ENCODE peak calls at places on chromosomes 3 and 15, in ten cellular contexts. One of them, this sample, is unnamed.

GRCh38 chr3:47161983-47162694 is 1.8 kb downstream of the SETD2 start:
- DNase-seq in heart left ventricle: no peak
- DNase-seq in ovary: no peak
- DNase-seq in tibial nerve: no peak
- DNase-seq in IMR-90: no peak
- DNase-seq in breast epithelium: no peak
- DNase-seq in HCT116: no peak
- DNase-seq in uterus: no peak
- DNase-seq in stomach: no peak
- DNase-seq in HepG2: no peak
- DNase-seq in this sample: no peak

GRCh38 chr15:98905981-98906711 is 101.4 kb downstream of the PGPEP1L start:
- DNase-seq in heart left ventricle: no peak
- DNase-seq in ovary: no peak
- DNase-seq in tibial nerve: no peak
- DNase-seq in IMR-90: no peak
- DNase-seq in breast epithelium: no peak
- DNase-seq in HCT116: no peak
- DNase-seq in uterus: no peak
- DNase-seq in stomach: no peak
- DNase-seq in HepG2: no peak
- DNase-seq in this sample: no peak

GRCh38 chr15:29044506-29044905 is 158.7 kb downstream of the APBA2 start:
- DNase-seq in heart left ventricle: no peak
- DNase-seq in ovary: no peak
- DNase-seq in tibial nerve: no peak
- DNase-seq in IMR-90: peak
- DNase-seq in breast epithelium: no peak
- DNase-seq in HCT116: no peak
- DNase-seq in uterus: no peak
- DNase-seq in stomach: no peak
- DNase-seq in HepG2: no peak
- DNase-seq in this sample: no peak

GRCh38 chr15:27804569-27805260 is 294.4 kb downstream of the OCA2 start:
- DNase-seq in heart left ventricle: no peak
- DNase-seq in ovary: no peak
- DNase-seq in tibial nerve: no peak
- DNase-seq in IMR-90: no peak
- DNase-seq in breast epithelium: no peak
- DNase-seq in HCT116: no peak
- DNase-seq in uterus: no peak
- DNase-seq in stomach: no peak
- DNase-seq in HepG2: no peak
- DNase-seq in this sample: no peak

GRCh38 chr15:40767838-40768491 is 1.8 kb upstream of the C15orf62 start:
- DNase-seq in heart left ventricle: no peak
- DNase-seq in ovary: no peak
- DNase-seq in tibial nerve: no peak
- DNase-seq in IMR-90: no peak
- DNase-seq in breast epithelium: no peak
- DNase-seq in HCT116: no peak
- DNase-seq in uterus: no peak
- DNase-seq in stomach: no peak
- DNase-seq in HepG2: no peak
- DNase-seq in this sample: no peak

GRCh38 chr3:82186017-82186416 is 424.6 kb upstream of the GBE1 start:
- DNase-seq in heart left ventricle: no peak
- DNase-seq in ovary: no peak
- DNase-seq in tibial nerve: no peak
- DNase-seq in IMR-90: no peak
- DNase-seq in breast epithelium: no peak
- DNase-seq in HCT116: no peak
- DNase-seq in uterus: no peak
- DNase-seq in stomach: no peak
- DNase-seq in HepG2: no peak
- DNase-seq in this sample: no peak

GRCh38 chr3:100802126-100802525 is 92.8 kb downstream of the TFG start:
- DNase-seq in heart left ventricle: no peak
- DNase-seq in ovary: no peak
- DNase-seq in tibial nerve: no peak
- DNase-seq in IMR-90: peak
- DNase-seq in breast epithelium: no peak
- DNase-seq in HCT116: no peak
- DNase-seq in uterus: no peak
- DNase-seq in stomach: no peak
- DNase-seq in HepG2: no peak
- DNase-seq in this sample: no peak

GRCh38 chr15:71231678-71232224 is 116.5 kb downstream of the THSD4 start:
- DNase-seq in heart left ventricle: no peak
- DNase-seq in ovary: no peak
- DNase-seq in tibial nerve: no peak
- DNase-seq in IMR-90: no peak
- DNase-seq in breast epithelium: no peak
- DNase-seq in HCT116: no peak
- DNase-seq in uterus: peak
- DNase-seq in stomach: no peak
- DNase-seq in HepG2: no peak
- DNase-seq in this sample: no peak

GRCh38 chr15:65363766-65364165 is 14.0 kb downstream of the IGDCC3 start:
- DNase-seq in heart left ventricle: no peak
- DNase-seq in ovary: no peak
- DNase-seq in tibial nerve: no peak
- DNase-seq in IMR-90: no peak
- DNase-seq in breast epithelium: no peak
- DNase-seq in HCT116: no peak
- DNase-seq in uterus: no peak
- DNase-seq in stomach: no peak
- DNase-seq in HepG2: no peak
- DNase-seq in this sample: no peak

GRCh38 chr3:191500892-191501291 is 39.9 kb downstream of the PYDC2 start:
- DNase-seq in heart left ventricle: no peak
- DNase-seq in ovary: no peak
- DNase-seq in tibial nerve: no peak
- DNase-seq in IMR-90: no peak
- DNase-seq in breast epithelium: no peak
- DNase-seq in HCT116: no peak
- DNase-seq in uterus: no peak
- DNase-seq in stomach: no peak
- DNase-seq in HepG2: no peak
- DNase-seq in this sample: no peak

GRCh38 chr15:86355798-86356197 is 276.1 kb downstream of the AGBL1 start:
- DNase-seq in heart left ventricle: no peak
- DNase-seq in ovary: no peak
- DNase-seq in tibial nerve: no peak
- DNase-seq in IMR-90: no peak
- DNase-seq in breast epithelium: no peak
- DNase-seq in HCT116: no peak
- DNase-seq in uterus: no peak
- DNase-seq in stomach: no peak
- DNase-seq in HepG2: no peak
- DNase-seq in this sample: no peak

GRCh38 chr3:82000773-82001172 is 239.3 kb upstream of the GBE1 start:
- DNase-seq in heart left ventricle: no peak
- DNase-seq in ovary: no peak
- DNase-seq in tibial nerve: no peak
- DNase-seq in IMR-90: no peak
- DNase-seq in breast epithelium: no peak
- DNase-seq in HCT116: no peak
- DNase-seq in uterus: no peak
- DNase-seq in stomach: peak
- DNase-seq in HepG2: no peak
- DNase-seq in this sample: peak

GRCh38 chr15:77907824-77908751 is 169.4 kb downstream of the TBC1D2B start:
- DNase-seq in heart left ventricle: no peak
- DNase-seq in ovary: no peak
- DNase-seq in tibial nerve: no peak
- DNase-seq in IMR-90: peak
- DNase-seq in breast epithelium: no peak
- DNase-seq in HCT116: peak
- DNase-seq in uterus: no peak
- DNase-seq in stomach: peak
- DNase-seq in HepG2: peak
- DNase-seq in this sample: peak

GRCh38 chr15:28896944-28897343 is 11.2 kb downstream of the APBA2 start:
- DNase-seq in heart left ventricle: no peak
- DNase-seq in ovary: no peak
- DNase-seq in tibial nerve: no peak
- DNase-seq in IMR-90: peak
- DNase-seq in breast epithelium: no peak
- DNase-seq in HCT116: no peak
- DNase-seq in uterus: no peak
- DNase-seq in stomach: no peak
- DNase-seq in HepG2: peak
- DNase-seq in this sample: no peak

GRCh38 chr3:132606085-132606484 is 9.0 kb downstream of the ACKR4 start:
- DNase-seq in heart left ventricle: no peak
- DNase-seq in ovary: no peak
- DNase-seq in tibial nerve: no peak
- DNase-seq in IMR-90: peak
- DNase-seq in breast epithelium: no peak
- DNase-seq in HCT116: no peak
- DNase-seq in uterus: no peak
- DNase-seq in stomach: no peak
- DNase-seq in HepG2: no peak
- DNase-seq in this sample: no peak

GRCh38 chr3:190862209-190863118 is at the start of gene GMNC:
- DNase-seq in heart left ventricle: peak
- DNase-seq in ovary: peak
- DNase-seq in tibial nerve: peak
- DNase-seq in IMR-90: peak
- DNase-seq in breast epithelium: peak
- DNase-seq in HCT116: peak
- DNase-seq in uterus: peak
- DNase-seq in stomach: peak
- DNase-seq in HepG2: peak
- DNase-seq in this sample: peak

GRCh38 chr15:23395030-23395692 is 40.6 kb downstream of the GOLGA8S start:
- DNase-seq in heart left ventricle: no peak
- DNase-seq in ovary: no peak
- DNase-seq in tibial nerve: no peak
- DNase-seq in IMR-90: no peak
- DNase-seq in breast epithelium: no peak
- DNase-seq in HCT116: no peak
- DNase-seq in uterus: no peak
- DNase-seq in stomach: no peak
- DNase-seq in HepG2: no peak
- DNase-seq in this sample: no peak
- TF ChIP-seq POLR2A in heart left ventricle: no peak
- TF ChIP-seq POLR2A in ovary: no peak
- TF ChIP-seq POLR2A in tibial nerve: no peak
- TF ChIP-seq POLR2A in IMR-90: no peak
- TF ChIP-seq POLR2A in breast epithelium: no peak
- TF ChIP-seq POLR2A in HCT116: no peak
- TF ChIP-seq POLR2A in uterus: no peak
- TF ChIP-seq POLR2A in stomach: no peak
- TF ChIP-seq POLR2A in HepG2: no peak
- TF ChIP-seq POLR2A in this sample: no peak

DNA sequence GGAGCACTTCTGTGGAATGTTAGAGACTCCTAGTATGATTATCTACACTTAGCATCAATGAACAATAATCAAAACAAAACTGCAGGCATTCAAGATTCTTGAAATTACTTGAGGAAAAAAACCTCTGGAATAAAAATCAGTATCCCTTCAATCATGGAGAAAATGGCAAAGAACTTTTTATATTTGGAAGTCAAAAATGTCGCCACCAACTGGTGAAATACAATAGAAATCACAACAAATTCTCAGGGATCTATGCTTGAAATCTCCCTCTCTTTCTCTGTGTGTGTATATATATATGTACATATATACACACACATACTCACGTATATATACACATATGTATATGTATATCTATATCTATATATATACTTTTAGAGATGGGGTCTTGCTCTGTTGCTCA is 378.9 kb upstream of the ALCAM start:
- DNase-seq in heart left ventricle: no peak
- DNase-seq in ovary: no peak
- DNase-seq in tibial nerve: no peak
- DNase-seq in IMR-90: no peak
- DNase-seq in breast epithelium: no peak
- DNase-seq in HCT116: no peak
- DNase-seq in uterus: no peak
- DNase-seq in stomach: no peak
- DNase-seq in HepG2: no peak
- DNase-seq in this sample: no peak
- TF ChIP-seq CTCF in heart left ventricle: no peak
- TF ChIP-seq CTCF in ovary: no peak
- TF ChIP-seq CTCF in tibial nerve: no peak
- TF ChIP-seq CTCF in IMR-90: no peak
- TF ChIP-seq CTCF in breast epithelium: no peak
- TF ChIP-seq CTCF in HCT116: peak
- TF ChIP-seq CTCF in uterus: no peak
- TF ChIP-seq CTCF in stomach: no peak
- TF ChIP-seq CTCF in HepG2: no peak
- TF ChIP-seq CTCF in this sample: no peak

GRCh38 chr3:152197937-152198336 is 70.8 kb upstream of the MBNL1 start:
- DNase-seq in heart left ventricle: no peak
- DNase-seq in ovary: no peak
- DNase-seq in tibial nerve: no peak
- DNase-seq in IMR-90: no peak
- DNase-seq in breast epithelium: no peak
- DNase-seq in HCT116: no peak
- DNase-seq in uterus: no peak
- DNase-seq in stomach: no peak
- DNase-seq in HepG2: no peak
- DNase-seq in this sample: no peak
- TF ChIP-seq POLR2A in heart left ventricle: no peak
- TF ChIP-seq POLR2A in ovary: no peak
- TF ChIP-seq POLR2A in tibial nerve: no peak
- TF ChIP-seq POLR2A in IMR-90: no peak
- TF ChIP-seq POLR2A in breast epithelium: no peak
- TF ChIP-seq POLR2A in HCT116: no peak
- TF ChIP-seq POLR2A in uterus: no peak
- TF ChIP-seq POLR2A in stomach: no peak
- TF ChIP-seq POLR2A in HepG2: no peak
- TF ChIP-seq POLR2A in this sample: no peak

DNA sequence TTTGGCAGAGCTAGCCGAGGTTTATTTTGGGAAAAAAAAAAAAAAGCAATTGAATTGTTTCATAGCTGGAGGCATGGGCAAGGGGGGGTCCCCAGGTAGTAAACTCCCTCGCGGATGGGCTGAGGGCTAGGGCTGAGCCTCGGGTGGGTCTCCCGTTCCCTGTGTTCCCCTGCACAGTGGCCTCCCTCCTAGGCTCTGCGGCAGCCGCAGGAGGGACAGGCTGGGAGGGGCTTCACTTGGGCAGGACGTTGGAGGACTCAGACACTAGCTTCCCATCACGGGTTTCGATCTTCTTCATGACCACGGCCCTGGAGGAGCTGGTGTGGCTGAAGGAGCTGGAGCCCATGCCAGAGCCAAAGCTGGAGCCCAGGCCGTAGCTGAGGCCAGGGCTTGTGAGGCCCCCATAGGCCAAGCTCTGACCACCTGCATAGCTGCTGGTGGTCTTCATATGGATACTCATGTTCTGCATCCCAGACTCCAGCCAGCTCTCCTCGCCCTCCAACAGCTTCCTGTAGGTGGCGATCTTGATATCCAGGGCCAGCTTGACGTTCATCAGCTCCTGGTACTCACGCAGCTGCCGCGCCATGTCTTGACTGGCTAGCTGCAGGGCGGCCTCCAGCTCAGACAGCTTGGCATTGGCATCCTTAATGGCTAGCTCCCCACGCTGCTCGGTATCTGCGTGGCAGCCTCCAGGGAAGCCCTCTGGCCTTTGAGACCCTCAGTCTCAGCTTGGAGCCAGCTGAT is 64.0 kb upstream of the CDAN1 start:
- DNase-seq in heart left ventricle: no peak
- DNase-seq in ovary: no peak
- DNase-seq in tibial nerve: no peak
- DNase-seq in IMR-90: no peak
- DNase-seq in breast epithelium: no peak
- DNase-seq in HCT116: no peak
- DNase-seq in uterus: no peak
- DNase-seq in stomach: no peak
- DNase-seq in HepG2: peak
- DNase-seq in this sample: peak
- TF ChIP-seq CTCF in heart left ventricle: peak
- TF ChIP-seq CTCF in ovary: no peak
- TF ChIP-seq CTCF in tibial nerve: no peak
- TF ChIP-seq CTCF in IMR-90: no peak
- TF ChIP-seq CTCF in breast epithelium: no peak
- TF ChIP-seq CTCF in HCT116: no peak
- TF ChIP-seq CTCF in uterus: no peak
- TF ChIP-seq CTCF in stomach: no peak
- TF ChIP-seq CTCF in HepG2: peak
- TF ChIP-seq CTCF in this sample: peak